ENCODE peak calls at places on chromosomes 5 and 9, in six cellular contexts. V, M, Y, E, P and H are unnamed samples.

GRCh38 chr5:10151656-10152055 is 98.0 kb downstream of the ATPSCKMT start:
- DNase-seq in V (no peak), M (no peak), Y (no peak), E (no peak), P (no peak), H (no peak)

GRCh38 chr5:17305964-17306725 is 88.7 kb downstream of the BASP1 start:
- DNase-seq in V (no peak), M (peak; percentile 59), Y (peak; percentile 77), E (peak; percentile 85), P (no peak), H (peak; percentile 92)

GRCh38 chr9:92151691-92152393 is 36.6 kb upstream of the SPTLC1 start:
- DNase-seq in V (peak; percentile 43), M (no peak), Y (peak; percentile 81), E (peak; percentile 86), P (no peak), H (peak; percentile 87)

GRCh38 chr9:93071464-93071863 is 13.0 kb downstream of the SUSD3 start:
- DNase-seq in V (peak; percentile 27), M (no peak), Y (no peak), E (peak; percentile 66), P (no peak), H (no peak)

GRCh38 chr5:58497956-58498942 is 7.0 kb downstream of the GAPT start:
- DNase-seq in V (peak; percentile 50), M (no peak), Y (peak; percentile 22), E (peak; percentile 31), P (no peak), H (peak; percentile 38)

GRCh38 chr9:81116340-81117207 is 572.8 kb downstream of the TLE1 start:
- DNase-seq in V (no peak), M (no peak), Y (no peak), E (peak; percentile 67), P (no peak), H (no peak)

GRCh38 chr5:150302301-150303069 is at the start of gene ARSI:
- DNase-seq in V (no peak), M (no peak), Y (no peak), E (peak; percentile 83), P (no peak), H (no peak)

GRCh38 chr5:67291066-67291465 is 94.5 kb upstream of the CD180 start:
- DNase-seq in V (no peak), M (no peak), Y (no peak), E (no peak), P (no peak), H (no peak)

GRCh38 chr5:112869948-112870347 is 8.9 kb downstream of the SRP19 start:
- DNase-seq in V (no peak), M (no peak), Y (no peak), E (no peak), P (no peak), H (no peak)

GRCh38 chr5:81208904-81209303 is 24.2 kb upstream of the CKMT2 start:
- DNase-seq in V (no peak), M (no peak), Y (no peak), E (no peak), P (no peak), H (no peak)

GRCh38 chr9:121289554-121290370 is 21.8 kb downstream of the GSN start:
- DNase-seq in V (peak; percentile 84), M (peak; percentile 27), Y (no peak), E (no peak), P (no peak), H (no peak)

GRCh38 chr5:56934325-56934724 is 17.6 kb downstream of the MIER3 start:
- DNase-seq in V (no peak), M (no peak), Y (no peak), E (no peak), P (no peak), H (no peak)

GRCh38 chr9:89631381-89631780 is 26.6 kb downstream of the GADD45G start:
- DNase-seq in V (no peak), M (peak; percentile 87), Y (no peak), E (no peak), P (no peak), H (no peak)

GRCh38 chr9:135093111-135093510 is 5.6 kb downstream of the OLFM1 start:
- DNase-seq in V (no peak), M (no peak), Y (no peak), E (no peak), P (no peak), H (no peak)

GRCh38 chr5:116137544-116138378 is 52.9 kb downstream of the COMMD10 start:
- DNase-seq in V (peak; percentile 60), M (no peak), Y (peak; percentile 12), E (peak; percentile 59), P (no peak), H (peak; percentile 35)

GRCh38 chr9:71859939-71860338 is 51.1 kb downstream of the ABHD17B start:
- DNase-seq in V (no peak), M (no peak), Y (no peak), E (peak; percentile 13), P (no peak), H (no peak)

GRCh38 chr5:34652916-34653315 is 3.2 kb upstream of the RAI14 start:
- DNase-seq in V (no peak), M (no peak), Y (peak; percentile 72), E (peak; percentile 58), P (no peak), H (peak; percentile 67)

GRCh38 chr5:106195679-106196078 is 1475.1 kb downstream of the EFNA5 start:
- DNase-seq in V (no peak), M (no peak), Y (no peak), E (no peak), P (no peak), H (no peak)

GRCh38 chr5:161094411-161094810 is 242.4 kb upstream of the ATP10B start:
- DNase-seq in V (no peak), M (no peak), Y (no peak), E (peak; percentile 17), P (no peak), H (no peak)

GRCh38 chr5:32710859-32711692 is at the start of gene NPR3:
- DNase-seq in V (peak; percentile 87), M (no peak), Y (peak; percentile 54), E (peak; percentile 32), P (no peak), H (no peak)